ENCODE peak calls at places on chromosomes 11 and 22, in five cellular contexts. G, Y, V, L and N are unnamed samples.

GRCh38 chr22:38860291-38861169 is 11.5 kb downstream of the CBX6 start:
- DNase-seq in G (no peak), L (no peak), V (no peak), Y (no peak), N (no peak)

GRCh38 chr11:16097543-16097942 is 258.8 kb downstream of the SOX6 start:
- DNase-seq in G (no peak), V (no peak), L (no peak), Y (peak), N (no peak)

GRCh38 chr11:62033191-62034044 is 66.0 kb upstream of the FTH1 start:
- DNase-seq in L (no peak), G (no peak), Y (no peak), V (no peak), N (no peak)

GRCh38 chr22:29830585-29830984 is 7.5 kb downstream of the ASCC2 start:
- DNase-seq in G (no peak), Y (no peak), V (no peak), L (no peak), N (peak)

GRCh38 chr11:94315664-94316063 is 11.3 kb downstream of the IZUMO1R start:
- DNase-seq in L (no peak), Y (no peak), G (no peak), V (no peak), N (no peak)

GRCh38 chr11:55457641-55458040 is 89.9 kb downstream of the OR4A15 start:
- DNase-seq in Y (no peak), V (no peak), L (no peak), G (no peak), N (no peak)

GRCh38 chr11:72349616-72350218 is 84.6 kb downstream of the CLPB start:
- DNase-seq in G (no peak), L (peak), V (no peak), Y (no peak), N (peak)

GRCh38 chr22:43305806-43306205 is 37.4 kb downstream of the SCUBE1 start:
- DNase-seq in G (no peak), V (no peak), L (no peak), Y (peak), N (no peak)

GRCh38 chr11:10355257-10355661 is 50.4 kb downstream of the ADM start:
- DNase-seq in V (no peak), Y (no peak), G (no peak), L (no peak), N (no peak)

GRCh38 chr11:26843539-26843938 is 121.7 kb upstream of the SLC5A12 start:
- DNase-seq in L (no peak), Y (no peak), G (no peak), V (no peak), N (no peak)

GRCh38 chr11:11657101-11657935 is 35.5 kb upstream of the GALNT18 start:
- DNase-seq in G (no peak), V (no peak), L (no peak), Y (no peak), N (peak)

GRCh38 chr11:84012171-84012826 is 726.1 kb upstream of the CCDC90B start:
- DNase-seq in Y (no peak), V (no peak), L (no peak), G (no peak), N (no peak)

GRCh38 chr22:40009231-40009769 is 14.5 kb downstream of the FAM83F start:
- DNase-seq in Y (peak), G (no peak), L (peak), V (no peak), N (no peak)

GRCh38 chr11:35030716-35031213 is 108.2 kb upstream of the CD44 start:
- DNase-seq in L (peak), V (peak), G (no peak), Y (no peak), N (no peak)

GRCh38 chr11:119909495-119909894 is 180.5 kb upstream of the NECTIN1 start:
- DNase-seq in G (no peak), L (no peak), V (no peak), Y (no peak), N (no peak)

GRCh38 chr11:75576445-75577049 is 14.5 kb downstream of the SERPINH1 start:
- DNase-seq in Y (no peak), G (no peak), L (peak), V (no peak), N (no peak)

GRCh38 chr11:117230981-117231636 is 764 bp downstream of the PCSK7 start:
- DNase-seq in G (no peak), V (no peak), L (peak), Y (no peak), N (no peak)

GRCh38 chr22:19480173-19480568 is 451 bp downstream of the CDC45 start:
- DNase-seq in L (no peak), G (no peak), Y (no peak), V (no peak), N (no peak)

GRCh38 chr11:24324211-24324610 is 172.6 kb upstream of the LUZP2 start:
- DNase-seq in L (no peak), Y (no peak), V (no peak), G (no peak), N (no peak)

GRCh38 chr22:44172370-44173108 is 8.2 kb upstream of the PARVG start:
- DNase-seq in V (peak), L (peak), G (no peak), Y (no peak), N (peak)

GRCh38 chr11:58905716-58906547 is 33.4 kb upstream of the GLYATL1 start:
- DNase-seq in G (no peak), L (no peak), Y (peak), V (peak), N (peak)

GRCh38 chr11:119144825-119145476 is 3.9 kb upstream of the ABCG4 start:
- DNase-seq in G (no peak), L (peak), V (peak), Y (peak), N (peak)

GRCh38 chr11:45212566-45213315 is 66.3 kb downstream of the PRDM11 start:
- DNase-seq in G (no peak), L (no peak), Y (no peak), V (no peak), N (no peak)

GRCh38 chr11:65041206-65042035 is at the start of gene SAC3D1:
- DNase-seq in G (peak), L (no peak), Y (peak), V (no peak), N (peak)

GRCh38 chr22:37904572-37905533 is 1.2 kb upstream of the MICALL1 start:
- DNase-seq in L (peak), Y (no peak), V (peak), G (no peak), N (peak)

GRCh38 chr22:44549021-44549420 is 51.0 kb upstream of the RTL6 start:
- DNase-seq in G (no peak), L (no peak), Y (no peak), V (no peak), N (no peak)

GRCh38 chr11:116881153-116881552 is 43.7 kb upstream of the APOA1 start:
- DNase-seq in G (no peak), L (no peak), V (no peak), Y (no peak), N (peak)

GRCh38 chr22:49969751-49970527 is 9.4 kb downstream of the PIM3 start:
- DNase-seq in L (peak), V (no peak), G (no peak), Y (no peak), N (no peak)

GRCh38 chr11:10004526-10005113 is 289.4 kb downstream of the SBF2 start:
- DNase-seq in G (no peak), L (no peak), V (no peak), Y (no peak), N (no peak)

GRCh38 chr11:67252831-67253239 is 13.4 kb upstream of the GRK2 start:
- DNase-seq in V (no peak), L (no peak), G (no peak), Y (no peak), N (no peak)

GRCh38 chr11:32297629-32298028 is 137.7 kb downstream of the WT1 start:
- DNase-seq in L (no peak), V (peak), G (no peak), Y (no peak), N (peak)

GRCh38 chr11:111796696-111797095 is 30.5 kb upstream of the PPP2R1B start:
- DNase-seq in V (no peak), Y (no peak), L (no peak), G (no peak), N (peak)

GRCh38 chr11:43021466-43021865 is 290.3 kb upstream of the API5 start:
- DNase-seq in L (no peak), V (no peak), G (no peak), Y (peak), N (no peak)

GRCh38 chr11:120547301-120547700 is 35.8 kb downstream of the GRIK4 start:
- DNase-seq in V (no peak), L (no peak), G (no peak), Y (no peak), N (no peak)